ENCODE peak calls at places on chromosomes 3 and 15, in four cellular contexts. Q is GM12878, A is K562, O is HepG2. G is an unnamed sample.
A peak's percentile ranks its signal among the peaks of the same experiment; 100 is the strongest.

GRCh38 chr15:41919201-41919820 is 25.5 kb upstream of the SPTBN5 start:
- DNase-seq in A (no peak), O (no peak), Q (no peak), G (no peak)

GRCh38 chr3:194856296-194856695 is 170.6 kb downstream of the FAM43A start:
- DNase-seq in Q (no peak), O (no peak), A (no peak), G (no peak)

GRCh38 chr3:38586546-38587520 is 62.7 kb downstream of the SCN5A start:
- DNase-seq in O (no peak), A (no peak), Q (no peak), G (no peak)

GRCh38 chr3:178500631-178501030 is 35.6 kb upstream of the KCNMB2 start:
- DNase-seq in A (no peak), Q (no peak), O (no peak), G (no peak)

GRCh38 chr3:49470714-49471420 is 800 bp downstream of the DAG1 start:
- DNase-seq in Q (no peak), O (no peak), A (no peak), G (no peak)

GRCh38 chr3:30472090-30472489 is 134.3 kb upstream of the TGFBR2 start:
- DNase-seq in O (no peak), Q (no peak), A (no peak), G (no peak)

GRCh38 chr3:69715204-69715603 is 24.1 kb upstream of the MITF start:
- DNase-seq in A (no peak), Q (no peak), O (no peak), G (no peak)

GRCh38 chr3:132549890-132550578 is 47.0 kb upstream of the ACKR4 start:
- DNase-seq in Q (peak; percentile 9), O (no peak), A (no peak), G (no peak)

GRCh38 chr15:85618956-85619491 is 175.7 kb downstream of the KLHL25 start:
- DNase-seq in A (no peak), O (no peak), Q (no peak), G (peak; percentile 20)

GRCh38 chr3:151949706-151950105 is 76.3 kb downstream of the SUCNR1 start:
- DNase-seq in O (no peak), Q (no peak), A (no peak), G (no peak)

GRCh38 chr3:15805756-15806266 is 8.0 kb upstream of the ANKRD28 start:
- DNase-seq in O (no peak), Q (peak; percentile 89), A (no peak), G (no peak)

GRCh38 chr3:67458406-67458805 is 196.0 kb downstream of the SUCLG2 start:
- DNase-seq in Q (no peak), O (no peak), A (no peak), G (no peak)

GRCh38 chr15:48507416-48508065 is 138.0 kb downstream of the FBN1 start:
- DNase-seq in O (peak; percentile 43), Q (peak; percentile 8), A (peak; percentile 22), G (peak; percentile 18)

GRCh38 chr15:59311245-59311644 is 61.4 kb downstream of the MYO1E start:
- DNase-seq in A (no peak), O (no peak), Q (no peak), G (no peak)

GRCh38 chr3:98733778-98734281 is 29.3 kb upstream of the ST3GAL6 start:
- DNase-seq in Q (peak; percentile 33), O (peak; percentile 71), A (no peak), G (no peak)

GRCh38 chr3:195911946-195912270 is 3.6 kb upstream of the TNK2 start:
- DNase-seq in O (no peak), Q (no peak), A (peak; percentile 34), G (no peak)

GRCh38 chr15:101099183-101099582 is 152.7 kb downstream of the CHSY1 start:
- DNase-seq in Q (no peak), A (no peak), O (no peak), G (no peak)

GRCh38 chr3:23653647-23654525 is 151.9 kb upstream of the UBE2E1 start:
- DNase-seq in A (no peak), Q (peak; percentile 97), O (no peak), G (no peak)

GRCh38 chr3:23656821-23657220 is 148.9 kb upstream of the UBE2E1 start:
- DNase-seq in Q (no peak), A (no peak), O (no peak), G (no peak)

GRCh38 chr3:23656199-23656598 is 149.6 kb upstream of the UBE2E1 start:
- DNase-seq in Q (no peak), A (no peak), O (no peak), G (no peak)

GRCh38 chr3:23655749-23656148 is 150.0 kb upstream of the UBE2E1 start:
- DNase-seq in Q (no peak), O (no peak), A (no peak), G (no peak)

GRCh38 chr3:23654571-23654970 is 151.2 kb upstream of the UBE2E1 start:
- DNase-seq in O (no peak), A (no peak), Q (no peak), G (no peak)
- TF ChIP-seq SP1 in O (no peak), A (no peak), Q (no peak), G (no peak)

GRCh38 chr3:39718674-39719595 is 90.5 kb upstream of the MYRIP start:
- DNase-seq in A (no peak), Q (no peak), O (no peak), G (no peak)
- TF ChIP-seq CBFB in A (no peak), Q (no peak), O (no peak), G (no peak)

DNA sequence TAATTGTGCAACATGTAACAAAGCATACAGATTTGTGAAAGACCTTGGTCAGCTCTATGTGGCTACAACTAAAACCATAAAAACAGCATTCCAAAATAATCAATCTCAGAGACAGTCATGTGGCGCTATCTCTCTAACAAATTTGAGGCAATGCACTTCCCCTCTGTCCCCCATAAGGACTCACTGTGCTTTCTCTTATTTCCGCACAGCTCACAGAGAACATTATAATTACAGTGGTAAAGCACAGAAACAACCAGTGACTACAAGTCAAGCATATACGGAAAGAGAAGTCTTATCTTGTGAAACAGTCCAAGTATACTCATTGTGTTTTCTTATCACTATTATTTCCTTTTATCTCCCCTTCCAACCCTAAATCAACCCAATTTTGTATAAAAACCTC is 64.3 kb downstream of the RYK start:
- DNase-seq in A (no peak), O (no peak), Q (no peak), G (no peak)
- TF ChIP-seq SP1 in A (no peak), O (no peak), Q (no peak), G (no peak)

GRCh38 chr3:50617096-50617791 is at the start of gene MAPKAPK3:
- DNase-seq in Q (no peak), O (peak; percentile 29), A (no peak), G (no peak)
- TF ChIP-seq CBFB in Q (no peak), O (no peak), A (no peak), G (no peak)

GRCh38 chr3:183988216-183988790 is 29.4 kb downstream of the ABCC5 start:
- DNase-seq in O (peak; percentile 92), A (peak; percentile 59), Q (no peak), G (no peak)
- TF ChIP-seq SP1 in O (no peak), A (no peak), Q (no peak), G (no peak)

DNA sequence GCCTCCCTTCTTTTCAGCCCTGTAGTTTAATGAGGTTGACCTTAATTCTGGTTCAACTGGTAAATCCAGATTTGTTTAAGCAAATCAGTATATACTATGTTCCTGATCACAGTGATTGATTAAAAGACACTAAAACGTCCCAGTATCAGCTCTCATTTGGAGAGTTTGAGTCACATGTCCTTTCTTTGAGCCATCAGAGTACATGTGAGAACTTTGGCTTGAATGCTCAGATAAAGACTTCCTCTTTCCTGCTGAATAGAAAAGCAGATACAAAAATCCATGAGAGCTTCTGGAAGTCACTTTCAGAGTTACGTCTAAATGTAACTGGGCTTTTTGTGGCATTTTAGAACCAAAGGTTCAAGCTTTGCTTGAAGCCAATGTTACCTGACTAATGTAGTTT is 341.8 kb upstream of the SATB1 start:
- DNase-seq in A (no peak), O (no peak), Q (no peak), G (no peak)
- TF ChIP-seq CBFB in A (no peak), O (no peak), Q (no peak), G (no peak)

DNA sequence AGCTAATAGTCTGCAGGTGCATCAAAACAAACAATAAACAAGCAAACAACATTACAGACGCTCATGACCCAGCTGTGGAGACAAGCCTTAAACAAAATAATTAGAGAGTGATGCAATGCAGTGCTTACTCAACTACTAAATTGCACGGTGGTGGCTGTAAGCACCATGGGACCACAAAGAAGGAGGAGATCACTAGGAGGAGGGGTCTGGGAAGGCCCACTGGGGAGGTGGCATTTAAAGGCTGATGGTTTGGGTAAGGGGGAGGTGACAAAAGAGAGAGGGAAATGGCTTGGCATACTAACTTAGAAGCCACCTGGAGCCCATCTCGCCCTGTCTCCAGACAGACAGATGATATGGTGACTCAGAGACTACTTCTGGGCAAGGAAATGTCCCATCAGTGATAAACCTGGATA is 516.7 kb downstream of the FOXP1 start:
- DNase-seq in O (no peak), Q (no peak), A (no peak), G (no peak)
- TF ChIP-seq SP1 in O (no peak), Q (no peak), A (no peak), G (no peak)

G was measured in WTC11.